ENCODE peak calls at places on chromosomes 7 and 10, in eight cellular contexts. One of them, this sample, is unnamed. For H3K4me1, the result is how much of the 10 kb centered on the place peaks cover.

GRCh38 chr7:44072364-44073231 is 7.2 kb upstream of the PGAM2 start:
- DNase-seq in IMR-90: peak
- DNase-seq in NT2/D1: peak
- DNase-seq in mammary epithelial cell: peak
- DNase-seq in fibroblast of lung: peak
- DNase-seq in kidney: peak
- DNase-seq in Karpas-422: peak
- DNase-seq in PC-3: peak
- DNase-seq in this sample: peak

GRCh38 chr10:7887417-7887816 is 69.1 kb downstream of the TAF3 start:
- DNase-seq in IMR-90: peak
- DNase-seq in NT2/D1: no peak
- DNase-seq in mammary epithelial cell: no peak
- DNase-seq in fibroblast of lung: peak
- DNase-seq in kidney: no peak
- DNase-seq in Karpas-422: no peak
- DNase-seq in PC-3: no peak
- DNase-seq in this sample: peak

GRCh38 chr10:13340626-13341370 is 7.3 kb downstream of the SEPHS1 start:
- DNase-seq in IMR-90: no peak
- DNase-seq in NT2/D1: no peak
- DNase-seq in mammary epithelial cell: no peak
- DNase-seq in fibroblast of lung: no peak
- DNase-seq in kidney: no peak
- DNase-seq in Karpas-422: peak
- DNase-seq in PC-3: no peak
- DNase-seq in this sample: no peak

GRCh38 chr7:77353407-77353721 is 62.8 kb downstream of the GSAP start:
- DNase-seq in IMR-90: no peak
- DNase-seq in NT2/D1: no peak
- DNase-seq in mammary epithelial cell: no peak
- DNase-seq in fibroblast of lung: peak
- DNase-seq in kidney: no peak
- DNase-seq in Karpas-422: no peak
- DNase-seq in PC-3: no peak
- DNase-seq in this sample: peak

GRCh38 chr10:74585231-74586087 is 240.9 kb upstream of the KAT6B start:
- DNase-seq in IMR-90: peak
- DNase-seq in NT2/D1: no peak
- DNase-seq in mammary epithelial cell: peak
- DNase-seq in fibroblast of lung: no peak
- DNase-seq in kidney: no peak
- DNase-seq in Karpas-422: peak
- DNase-seq in PC-3: no peak
- DNase-seq in this sample: peak

GRCh38 chr7:117458977-117459583 is 20.7 kb upstream of the CFTR start:
- DNase-seq in IMR-90: peak
- DNase-seq in NT2/D1: no peak
- DNase-seq in mammary epithelial cell: no peak
- DNase-seq in fibroblast of lung: peak
- DNase-seq in kidney: no peak
- DNase-seq in Karpas-422: peak
- DNase-seq in PC-3: peak
- DNase-seq in this sample: peak

GRCh38 chr10:112471878-112472487 is 25.0 kb downstream of the VTI1A start:
- DNase-seq in IMR-90: peak
- DNase-seq in NT2/D1: peak
- DNase-seq in mammary epithelial cell: peak
- DNase-seq in fibroblast of lung: peak
- DNase-seq in kidney: no peak
- DNase-seq in Karpas-422: peak
- DNase-seq in PC-3: peak
- DNase-seq in this sample: peak

GRCh38 chr10:95605163-95605562 is 44.0 kb upstream of the SORBS1 start:
- DNase-seq in IMR-90: no peak
- DNase-seq in NT2/D1: no peak
- DNase-seq in mammary epithelial cell: no peak
- DNase-seq in fibroblast of lung: peak
- DNase-seq in kidney: no peak
- DNase-seq in Karpas-422: no peak
- DNase-seq in PC-3: no peak
- DNase-seq in this sample: no peak

GRCh38 chr10:113534428-113534827 is 18.4 kb upstream of the HABP2 start:
- DNase-seq in IMR-90: no peak
- DNase-seq in NT2/D1: no peak
- DNase-seq in mammary epithelial cell: no peak
- DNase-seq in fibroblast of lung: no peak
- DNase-seq in kidney: no peak
- DNase-seq in Karpas-422: no peak
- DNase-seq in PC-3: peak
- DNase-seq in this sample: no peak

GRCh38 chr7:76047305-76047810 is 442 bp downstream of the STYXL1 start:
- DNase-seq in IMR-90: no peak
- DNase-seq in NT2/D1: no peak
- DNase-seq in mammary epithelial cell: no peak
- DNase-seq in fibroblast of lung: no peak
- DNase-seq in kidney: no peak
- DNase-seq in Karpas-422: peak
- DNase-seq in PC-3: no peak
- DNase-seq in this sample: peak

GRCh38 chr7:111783867-111784266 is 221.6 kb upstream of the IMMP2L start:
- DNase-seq in IMR-90: no peak
- DNase-seq in NT2/D1: no peak
- DNase-seq in mammary epithelial cell: no peak
- DNase-seq in fibroblast of lung: no peak
- DNase-seq in kidney: no peak
- DNase-seq in Karpas-422: no peak
- DNase-seq in PC-3: no peak
- DNase-seq in this sample: no peak

GRCh38 chr7:33743594-33743993 is 161.7 kb upstream of the BMPER start:
- DNase-seq in IMR-90: peak
- DNase-seq in NT2/D1: no peak
- DNase-seq in mammary epithelial cell: peak
- DNase-seq in fibroblast of lung: peak
- DNase-seq in kidney: no peak
- DNase-seq in Karpas-422: no peak
- DNase-seq in PC-3: peak
- DNase-seq in this sample: peak

GRCh38 chr10:44300666-44301649 is 83.9 kb downstream of the CXCL12 start:
- DNase-seq in IMR-90: peak
- DNase-seq in NT2/D1: no peak
- DNase-seq in mammary epithelial cell: peak
- DNase-seq in fibroblast of lung: peak
- DNase-seq in kidney: peak
- DNase-seq in Karpas-422: peak
- DNase-seq in PC-3: peak
- DNase-seq in this sample: peak

GRCh38 chr10:80204801-80205477 is 398 bp downstream of the ANXA11 start:
- DNase-seq in IMR-90: peak
- DNase-seq in NT2/D1: no peak
- DNase-seq in mammary epithelial cell: no peak
- DNase-seq in fibroblast of lung: peak
- DNase-seq in kidney: peak
- DNase-seq in Karpas-422: peak
- DNase-seq in PC-3: peak
- DNase-seq in this sample: peak

GRCh38 chr10:633279-634245 is 55.9 kb downstream of the DIP2C start:
- DNase-seq in IMR-90: no peak
- DNase-seq in NT2/D1: no peak
- DNase-seq in mammary epithelial cell: no peak
- DNase-seq in fibroblast of lung: no peak
- DNase-seq in kidney: peak
- DNase-seq in Karpas-422: no peak
- DNase-seq in PC-3: no peak
- DNase-seq in this sample: no peak

GRCh38 chr10:629186-629998 is 60.1 kb downstream of the DIP2C start:
- DNase-seq in IMR-90: no peak
- DNase-seq in NT2/D1: no peak
- DNase-seq in mammary epithelial cell: no peak
- DNase-seq in fibroblast of lung: no peak
- DNase-seq in kidney: peak
- DNase-seq in Karpas-422: no peak
- DNase-seq in PC-3: no peak
- DNase-seq in this sample: no peak

GRCh38 chr10:631266-631665 is 58.2 kb downstream of the DIP2C start:
- DNase-seq in IMR-90: no peak
- DNase-seq in NT2/D1: no peak
- DNase-seq in mammary epithelial cell: no peak
- DNase-seq in fibroblast of lung: no peak
- DNase-seq in kidney: no peak
- DNase-seq in Karpas-422: no peak
- DNase-seq in PC-3: no peak
- DNase-seq in this sample: no peak

GRCh38 chr10:628386-629045 is 61.0 kb downstream of the DIP2C start:
- DNase-seq in IMR-90: no peak
- DNase-seq in NT2/D1: no peak
- DNase-seq in mammary epithelial cell: no peak
- DNase-seq in fibroblast of lung: no peak
- DNase-seq in kidney: peak
- DNase-seq in Karpas-422: no peak
- DNase-seq in PC-3: no peak
- DNase-seq in this sample: no peak

GRCh38 chr10:630581-631073 is 58.8 kb downstream of the DIP2C start:
- DNase-seq in IMR-90: no peak
- DNase-seq in NT2/D1: no peak
- DNase-seq in mammary epithelial cell: no peak
- DNase-seq in fibroblast of lung: no peak
- DNase-seq in kidney: no peak
- DNase-seq in Karpas-422: no peak
- DNase-seq in PC-3: no peak
- DNase-seq in this sample: no peak
- H3K9ac ChIP-seq in IMR-90: no peak
- H3K9ac ChIP-seq in NT2/D1: no peak
- H3K9ac ChIP-seq in mammary epithelial cell: no peak
- H3K9ac ChIP-seq in fibroblast of lung: no peak
- H3K9ac ChIP-seq in kidney: no peak
- H3K9ac ChIP-seq in Karpas-422: no peak
- H3K9ac ChIP-seq in PC-3: no peak
- H3K9ac ChIP-seq in this sample: no peak

GRCh38 chr7:100794741-100795140 is 32.6 kb downstream of the EPHB4 start:
- DNase-seq in IMR-90: no peak
- DNase-seq in NT2/D1: no peak
- DNase-seq in mammary epithelial cell: no peak
- DNase-seq in fibroblast of lung: no peak
- DNase-seq in kidney: no peak
- DNase-seq in Karpas-422: no peak
- DNase-seq in PC-3: no peak
- DNase-seq in this sample: no peak
- H3K4me1 ChIP-seq in IMR-90: under half
- H3K4me1 ChIP-seq in NT2/D1: under half
- H3K4me1 ChIP-seq in mammary epithelial cell: under half
- H3K4me1 ChIP-seq in fibroblast of lung: under half
- H3K4me1 ChIP-seq in kidney: under half
- H3K4me1 ChIP-seq in Karpas-422: under half
- H3K4me1 ChIP-seq in PC-3: under half
- H3K4me1 ChIP-seq in this sample: under half

GRCh38 chr7:139300390-139300789 is 40.7 kb upstream of the FMC1 start:
- DNase-seq in IMR-90: peak
- DNase-seq in NT2/D1: no peak
- DNase-seq in mammary epithelial cell: no peak
- DNase-seq in fibroblast of lung: no peak
- DNase-seq in kidney: no peak
- DNase-seq in Karpas-422: no peak
- DNase-seq in PC-3: no peak
- DNase-seq in this sample: peak
- H3K9ac ChIP-seq in IMR-90: no peak
- H3K9ac ChIP-seq in NT2/D1: no peak
- H3K9ac ChIP-seq in mammary epithelial cell: no peak
- H3K9ac ChIP-seq in fibroblast of lung: no peak
- H3K9ac ChIP-seq in kidney: no peak
- H3K9ac ChIP-seq in Karpas-422: no peak
- H3K9ac ChIP-seq in PC-3: no peak
- H3K9ac ChIP-seq in this sample: no peak

DNA sequence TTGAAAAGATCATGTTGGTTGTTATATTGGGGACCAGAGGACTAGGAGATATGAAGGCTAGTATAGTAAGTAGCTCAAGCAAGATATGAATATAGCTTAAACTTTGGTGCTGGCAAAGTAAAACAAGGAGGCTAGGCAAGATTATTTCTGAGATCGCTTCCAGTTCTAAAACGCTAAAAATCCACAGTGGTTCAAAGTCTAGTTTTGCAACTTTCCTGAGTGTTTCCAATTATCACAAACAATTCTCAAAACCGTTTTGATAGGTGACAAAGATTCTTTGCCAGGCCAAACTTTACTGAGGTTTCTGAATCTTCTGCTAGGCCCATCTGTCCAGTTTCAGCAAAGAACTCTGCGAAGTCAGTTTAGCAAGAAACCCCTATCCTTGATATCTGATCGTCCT is 35.3 kb downstream of the PDZD8 start:
- DNase-seq in IMR-90: no peak
- DNase-seq in NT2/D1: no peak
- DNase-seq in mammary epithelial cell: no peak
- DNase-seq in fibroblast of lung: no peak
- DNase-seq in kidney: no peak
- DNase-seq in Karpas-422: no peak
- DNase-seq in PC-3: no peak
- DNase-seq in this sample: no peak
- H3K4me1 ChIP-seq in IMR-90: under half
- H3K4me1 ChIP-seq in NT2/D1: under half
- H3K4me1 ChIP-seq in mammary epithelial cell: under half
- H3K4me1 ChIP-seq in fibroblast of lung: under half
- H3K4me1 ChIP-seq in kidney: under half
- H3K4me1 ChIP-seq in Karpas-422: under half
- H3K4me1 ChIP-seq in PC-3: under half
- H3K4me1 ChIP-seq in this sample: under half

GRCh38 chr7:6096581-6096980 is 65.4 kb downstream of the ANKRD61 start:
- DNase-seq in IMR-90: no peak
- DNase-seq in NT2/D1: no peak
- DNase-seq in mammary epithelial cell: no peak
- DNase-seq in fibroblast of lung: no peak
- DNase-seq in kidney: no peak
- DNase-seq in Karpas-422: peak
- DNase-seq in PC-3: no peak
- DNase-seq in this sample: no peak

GRCh38 chr7:6093375-6093774 is 62.2 kb downstream of the ANKRD61 start:
- DNase-seq in IMR-90: no peak
- DNase-seq in NT2/D1: no peak
- DNase-seq in mammary epithelial cell: no peak
- DNase-seq in fibroblast of lung: no peak
- DNase-seq in kidney: peak
- DNase-seq in Karpas-422: no peak
- DNase-seq in PC-3: no peak
- DNase-seq in this sample: no peak

GRCh38 chr7:6090738-6091505 is 59.7 kb downstream of the ANKRD61 start:
- DNase-seq in IMR-90: no peak
- DNase-seq in NT2/D1: no peak
- DNase-seq in mammary epithelial cell: no peak
- DNase-seq in fibroblast of lung: no peak
- DNase-seq in kidney: no peak
- DNase-seq in Karpas-422: no peak
- DNase-seq in PC-3: no peak
- DNase-seq in this sample: no peak

GRCh38 chr7:6092953-6093354 is 61.8 kb downstream of the ANKRD61 start:
- DNase-seq in IMR-90: no peak
- DNase-seq in NT2/D1: no peak
- DNase-seq in mammary epithelial cell: no peak
- DNase-seq in fibroblast of lung: no peak
- DNase-seq in kidney: peak
- DNase-seq in Karpas-422: no peak
- DNase-seq in PC-3: no peak
- DNase-seq in this sample: no peak
- H3K9ac ChIP-seq in IMR-90: no peak
- H3K9ac ChIP-seq in NT2/D1: no peak
- H3K9ac ChIP-seq in mammary epithelial cell: no peak
- H3K9ac ChIP-seq in fibroblast of lung: no peak
- H3K9ac ChIP-seq in kidney: no peak
- H3K9ac ChIP-seq in Karpas-422: no peak
- H3K9ac ChIP-seq in PC-3: no peak
- H3K9ac ChIP-seq in this sample: no peak

This sample was measured in adipocyte.